ENCODE peak calls at places on chromosomes 1 and 21, in six cellular contexts. C is upper lobe of right lung; P is mucosa of descending colon; N is CD4-positive, alpha-beta T cell; F is body of pancreas; J is heart right ventricle. G is an unnamed sample.

GRCh38 chr1:185980891-185981290 is 246.7 kb downstream of the HMCN1 start:
- ATAC-seq in C (no peak), N (no peak), P (no peak), J (no peak), F (no peak), G (no peak)

GRCh38 chr1:160576430-160576829 is 2.9 kb downstream of the CD84 start:
- ATAC-seq in N (peak; percentile 57), F (no peak), C (peak; percentile 32), J (peak; percentile 46), P (peak; percentile 26), G (no peak)

GRCh38 chr1:193538690-193539089 is 352.3 kb upstream of the B3GALT2 start:
- ATAC-seq in J (no peak), F (no peak), P (no peak), N (no peak), C (no peak), G (no peak)

GRCh38 chr1:184541537-184542152 is 154.8 kb downstream of the C1orf21 start:
- ATAC-seq in J (no peak), C (no peak), P (no peak), F (no peak), N (no peak), G (no peak)

GRCh38 chr21:15763359-15763758 is 33.6 kb downstream of the USP25 start:
- ATAC-seq in N (no peak), J (no peak), F (no peak), P (no peak), C (no peak), G (no peak)

GRCh38 chr1:193486671-193487229 is 300.3 kb upstream of the B3GALT2 start:
- ATAC-seq in N (no peak), P (peak; percentile 52), F (peak; percentile 30), C (no peak), J (no peak), G (no peak)

GRCh38 chr1:212526111-212526491 is 82.5 kb upstream of the ATF3 start:
- ATAC-seq in C (peak; percentile 14), J (peak; percentile 36), P (no peak), F (no peak), N (no peak), G (no peak)

GRCh38 chr1:73749996-73750395 is 448.0 kb downstream of the LRRIQ3 start:
- ATAC-seq in J (no peak), N (no peak), C (no peak), P (no peak), F (no peak), G (no peak)

GRCh38 chr1:156262461-156263287 is 14.8 kb upstream of the PAQR6 start:
- ATAC-seq in N (no peak), J (peak; percentile 16), C (no peak), F (no peak), P (no peak), G (no peak)

GRCh38 chr1:204544321-204544720 is 28.1 kb downstream of the MDM4 start:
- ATAC-seq in N (peak; percentile 94), C (no peak), J (no peak), P (peak; percentile 60), F (no peak), G (no peak)

GRCh38 chr1:234509457-234510328 is 30.7 kb upstream of the TARBP1 start:
- ATAC-seq in F (peak; percentile 65), J (no peak), N (no peak), C (no peak), P (no peak), G (no peak)

GRCh38 chr1:226875641-226876295 is 5.4 kb downstream of the PSEN2 start:
- ATAC-seq in F (peak; percentile 66), J (no peak), C (peak; percentile 71), P (peak; percentile 93), N (no peak), G (no peak)

DNA sequence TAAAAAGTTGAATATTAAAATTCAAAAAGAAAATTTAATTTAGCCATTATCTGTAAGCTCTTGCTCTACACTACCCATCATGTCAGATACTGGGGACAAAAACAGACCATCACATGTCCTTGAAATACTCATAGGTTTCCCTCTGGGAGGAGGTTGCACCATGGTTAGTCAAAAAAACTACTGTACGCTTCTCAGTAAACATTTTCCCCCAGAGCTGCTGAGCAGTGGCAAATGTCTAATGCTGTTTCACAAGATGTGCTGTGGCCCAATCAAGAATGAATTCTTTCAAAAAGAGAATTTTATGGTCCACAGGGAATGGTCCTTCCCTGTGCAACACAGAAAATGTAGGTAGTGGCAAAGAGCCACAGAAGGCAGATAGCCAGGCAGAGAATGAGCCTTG is 6.1 kb downstream of the SLC25A24 start:
- ATAC-seq in C (no peak), P (no peak), F (no peak), N (no peak), J (no peak), G (peak; percentile 51)
- H3K9me3 ChIP-seq in C (no peaks in the 10 kb centered on the region), P (peaks cover 6% of the 10 kb centered on the region), F (no peaks in the 10 kb centered on the region), N (peaks cover 10% of the 10 kb centered on the region), J (no peaks in the 10 kb centered on the region), G (no peaks in the 10 kb centered on the region)

GRCh38 chr1:180286417-180286816 is 56.4 kb downstream of the LHX4 start:
- ATAC-seq in N (no peak), P (no peak), J (no peak), C (no peak), F (no peak), G (no peak)
- H3K9me3 ChIP-seq in N (no peaks in the 10 kb centered on the region), P (no peaks in the 10 kb centered on the region), J (no peaks in the 10 kb centered on the region), C (no peaks in the 10 kb centered on the region), F (no peaks in the 10 kb centered on the region), G (no peaks in the 10 kb centered on the region)

DNA sequence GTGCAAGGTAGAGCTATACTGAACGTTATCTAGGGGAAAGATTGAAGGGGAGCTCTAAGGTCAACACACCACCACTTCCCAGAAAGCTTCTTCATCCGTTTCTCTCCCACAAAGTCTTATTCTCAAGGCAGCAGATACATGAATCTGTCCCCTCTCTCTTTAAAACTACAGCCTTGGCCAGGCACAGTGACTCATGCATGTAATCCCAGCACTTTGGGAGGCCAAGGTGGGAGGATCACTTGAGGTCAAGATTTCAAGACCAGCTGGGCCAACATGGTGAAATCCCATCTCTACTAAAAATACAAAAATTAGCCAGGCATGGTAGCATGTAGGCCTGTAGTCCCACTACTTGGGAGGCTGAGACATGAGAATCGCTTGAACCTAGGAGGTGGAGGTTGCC is 8.1 kb downstream of the CYP4X1 start:
- ATAC-seq in C (no peak), F (peak; percentile 41), J (peak; percentile 42), N (no peak), P (no peak), G (no peak)
- H3K9me3 ChIP-seq in C (no peaks in the 10 kb centered on the region), F (no peaks in the 10 kb centered on the region), J (no peaks in the 10 kb centered on the region), N (no peaks in the 10 kb centered on the region), P (no peaks in the 10 kb centered on the region), G (no peaks in the 10 kb centered on the region)

GRCh38 chr1:87064981-87065380 is 150.5 kb downstream of the HS2ST1 start:
- ATAC-seq in P (no peak), N (no peak), C (no peak), J (no peak), F (no peak), G (no peak)
- H3K9me3 ChIP-seq in P (no peaks in the 10 kb centered on the region), N (no peaks in the 10 kb centered on the region), C (no peaks in the 10 kb centered on the region), J (no peaks in the 10 kb centered on the region), F (no peaks in the 10 kb centered on the region), G (no peaks in the 10 kb centered on the region)

GRCh38 chr1:2855206-2856075 is 53.9 kb upstream of the TTC34 start:
- ATAC-seq in N (no peak), J (no peak), P (no peak), F (no peak), C (no peak), G (no peak)
- H3K9me3 ChIP-seq in N (no peaks in the 10 kb centered on the region), J (no peaks in the 10 kb centered on the region), P (no peaks in the 10 kb centered on the region), F (no peaks in the 10 kb centered on the region), C (no peaks in the 10 kb centered on the region), G (no peaks in the 10 kb centered on the region)

DNA sequence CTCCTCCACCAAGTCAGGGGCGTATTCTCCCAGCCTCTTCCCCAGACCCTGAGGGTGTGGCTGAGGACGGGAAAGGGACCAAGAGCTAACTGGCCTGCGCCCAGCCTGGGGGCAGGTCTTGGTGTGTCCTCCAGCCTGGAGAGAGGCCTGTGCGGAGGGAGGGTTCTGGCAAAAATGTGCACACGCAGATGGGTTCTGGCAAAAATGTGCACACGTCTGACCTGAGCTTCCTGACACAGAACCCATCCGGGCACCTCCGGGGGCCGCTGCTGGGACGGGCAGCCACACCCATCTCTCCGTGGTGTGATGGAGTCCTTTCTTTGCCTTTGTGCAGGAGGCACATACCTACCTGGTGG is 23.1 kb upstream of the PKP1 start:
- ATAC-seq in J (peak; percentile 69), C (peak; percentile 22), F (no peak), N (no peak), P (peak; percentile 26), G (peak; percentile 44)
- H3K9me3 ChIP-seq in J (no peaks in the 10 kb centered on the region), C (no peaks in the 10 kb centered on the region), F (no peaks in the 10 kb centered on the region), N (no peaks in the 10 kb centered on the region), P (no peaks in the 10 kb centered on the region), G (no peaks in the 10 kb centered on the region)

GRCh38 chr1:177546346-177546745 is 375.6 kb downstream of the BRINP2 start:
- ATAC-seq in J (no peak), P (no peak), F (no peak), C (no peak), N (no peak), G (no peak)
- H3K9me3 ChIP-seq in J (no peaks in the 10 kb centered on the region), P (no peaks in the 10 kb centered on the region), F (no peaks in the 10 kb centered on the region), C (peaks cover 4% of the 10 kb centered on the region), N (no peaks in the 10 kb centered on the region), G (no peaks in the 10 kb centered on the region)

G was measured in gastroesophageal sphincter.